ENCODE peak calls at places on chromosomes 6 and 20, in nine cellular contexts. C is Peyer's patch, I is adrenal gland, P is body of pancreas, D is ovary, M is stomach, A is heart left ventricle, E is thyroid gland, B is GM12878. J is an unnamed sample.

GRCh38 chr20:39010496-39010895 is 48.4 kb downstream of the DHX35 start:
- DNase-seq in C (no peak), I (no peak), P (no peak), D (no peak), M (no peak), A (no peak), E (no peak), B (no peak), J (no peak)

GRCh38 chr20:43721429-43722152 is 5.2 kb downstream of the GTSF1L start:
- DNase-seq in C (no peak), I (no peak), P (no peak), D (no peak), M (no peak), A (no peak), E (no peak), B (no peak), J (no peak)

GRCh38 chr20:513429-513828 is 30.2 kb downstream of the CSNK2A1 start:
- DNase-seq in C (no peak), I (no peak), P (no peak), D (no peak), M (no peak), A (no peak), E (no peak), B (no peak), J (no peak)

GRCh38 chr20:38799248-38799647 is 6.2 kb upstream of the PPP1R16B start:
- DNase-seq in C (no peak), I (peak; percentile 31), P (no peak), D (no peak), M (no peak), A (no peak), E (no peak), B (no peak), J (no peak)

GRCh38 chr20:21103582-21104465 is 2.3 kb downstream of the LINC00237 start:
- DNase-seq in C (no peak), I (no peak), P (no peak), D (no peak), M (no peak), A (no peak), E (no peak), B (no peak), J (no peak)

GRCh38 chr6:54206510-54206909 is 95.3 kb downstream of the MLIP start:
- DNase-seq in C (no peak), I (no peak), P (no peak), D (no peak), M (no peak), A (no peak), E (no peak), B (no peak), J (no peak)

GRCh38 chr20:47540443-47541354 is 39.0 kb downstream of the NCOA3 start:
- DNase-seq in C (no peak), I (peak; percentile 16), P (no peak), D (no peak), M (no peak), A (no peak), E (no peak), B (peak; percentile 21), J (no peak)

GRCh38 chr6:14661188-14661587 is 543.6 kb downstream of the CD83 start:
- DNase-seq in C (peak; percentile 72), I (no peak), P (no peak), D (no peak), M (no peak), A (no peak), E (peak; percentile 40), B (peak; percentile 47), J (no peak)

GRCh38 chr6:133809406-133809805 is 79.5 kb upstream of the TCF21 start:
- DNase-seq in C (no peak), I (no peak), P (no peak), D (no peak), M (no peak), A (no peak), E (no peak), B (no peak), J (no peak)

GRCh38 chr6:106976270-106976669 is 1.7 kb upstream of the CD24 start:
- DNase-seq in C (no peak), I (no peak), P (peak; percentile 23), D (no peak), M (no peak), A (no peak), E (peak; percentile 64), B (no peak), J (no peak)

GRCh38 chr6:106973841-106974336 is 640 bp downstream of the CD24 start:
- DNase-seq in C (peak; percentile 22), I (no peak), P (peak; percentile 34), D (no peak), M (peak; percentile 36), A (no peak), E (peak; percentile 54), B (no peak), J (no peak)

GRCh38 chr6:106974999-106975698 is 620 bp upstream of the CD24 start:
- DNase-seq in C (peak; percentile 47), I (peak; percentile 18), P (peak; percentile 75), D (peak; percentile 22), M (peak; percentile 75), A (peak; percentile 70), E (peak; percentile 77), B (no peak), J (peak; percentile 25)

GRCh38 chr6:106974337-106974998 is at the start of gene CD24:
- DNase-seq in C (peak; percentile 83), I (no peak), P (peak; percentile 90), D (peak; percentile 13), M (peak; percentile 86), A (peak; percentile 66), E (peak; percentile 85), B (no peak), J (peak; percentile 15)

DNA sequence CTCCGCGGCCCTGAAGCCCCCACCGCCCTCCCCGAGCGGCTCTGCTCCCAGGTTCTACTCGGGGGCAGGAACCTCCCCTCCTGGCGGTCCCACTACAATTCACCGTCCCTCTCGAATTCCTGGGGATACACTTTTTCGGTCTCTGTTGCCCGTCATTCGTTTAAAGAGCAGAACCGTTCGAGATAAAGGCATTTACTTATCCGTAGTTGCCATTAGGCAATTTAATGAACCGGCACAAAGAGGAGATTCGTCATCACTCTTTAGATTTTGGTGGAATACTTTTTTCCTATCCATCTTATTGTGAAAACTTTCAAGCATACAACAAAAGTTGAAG is 1.1 kb upstream of the CD24 start:
- DNase-seq in C (no peak), I (no peak), P (no peak), D (no peak), M (no peak), A (no peak), E (no peak), B (no peak), J (no peak)
- H3K27me3 ChIP-seq in C (no peaks in the 10 kb centered on the region), I (peaks cover 41% of the 10 kb centered on the region), P (no peaks in the 10 kb centered on the region), D (no peaks in the 10 kb centered on the region), M (no peaks in the 10 kb centered on the region), A (peaks cover 59% of the 10 kb centered on the region), E (no peaks in the 10 kb centered on the region), B (peaks cover 11% of the 10 kb centered on the region), J (no peaks in the 10 kb centered on the region)

GRCh38 chr6:26086214-26086613 is 1.0 kb upstream of the HFE start:
- DNase-seq in C (no peak), I (no peak), P (no peak), D (no peak), M (no peak), A (no peak), E (no peak), B (no peak), J (no peak)

GRCh38 chr6:26089272-26089671 is 2.0 kb downstream of the HFE start:
- DNase-seq in C (no peak), I (peak; percentile 11), P (no peak), D (no peak), M (no peak), A (no peak), E (no peak), B (no peak), J (no peak)

GRCh38 chr6:26087284-26088115 is at the start of gene HFE:
- DNase-seq in C (peak; percentile 63), I (peak; percentile 67), P (peak; percentile 53), D (peak; percentile 69), M (peak; percentile 51), A (peak; percentile 79), E (peak; percentile 59), B (no peak), J (peak; percentile 71)

GRCh38 chr6:26092443-26092842 is 5.2 kb downstream of the HFE start:
- DNase-seq in C (no peak), I (no peak), P (no peak), D (no peak), M (no peak), A (no peak), E (no peak), B (no peak), J (no peak)

GRCh38 chr6:26088344-26088743 is 1.1 kb downstream of the HFE start:
- DNase-seq in C (no peak), I (peak; percentile 34), P (no peak), D (no peak), M (no peak), A (no peak), E (peak; percentile 21), B (no peak), J (peak; percentile 36)
- TF ChIP-seq CTCF in C (no peak), I (no peak), P (no peak), D (no peak), M (no peak), A (no peak), E (no peak), B (no peak), J (no peak)

DNA sequence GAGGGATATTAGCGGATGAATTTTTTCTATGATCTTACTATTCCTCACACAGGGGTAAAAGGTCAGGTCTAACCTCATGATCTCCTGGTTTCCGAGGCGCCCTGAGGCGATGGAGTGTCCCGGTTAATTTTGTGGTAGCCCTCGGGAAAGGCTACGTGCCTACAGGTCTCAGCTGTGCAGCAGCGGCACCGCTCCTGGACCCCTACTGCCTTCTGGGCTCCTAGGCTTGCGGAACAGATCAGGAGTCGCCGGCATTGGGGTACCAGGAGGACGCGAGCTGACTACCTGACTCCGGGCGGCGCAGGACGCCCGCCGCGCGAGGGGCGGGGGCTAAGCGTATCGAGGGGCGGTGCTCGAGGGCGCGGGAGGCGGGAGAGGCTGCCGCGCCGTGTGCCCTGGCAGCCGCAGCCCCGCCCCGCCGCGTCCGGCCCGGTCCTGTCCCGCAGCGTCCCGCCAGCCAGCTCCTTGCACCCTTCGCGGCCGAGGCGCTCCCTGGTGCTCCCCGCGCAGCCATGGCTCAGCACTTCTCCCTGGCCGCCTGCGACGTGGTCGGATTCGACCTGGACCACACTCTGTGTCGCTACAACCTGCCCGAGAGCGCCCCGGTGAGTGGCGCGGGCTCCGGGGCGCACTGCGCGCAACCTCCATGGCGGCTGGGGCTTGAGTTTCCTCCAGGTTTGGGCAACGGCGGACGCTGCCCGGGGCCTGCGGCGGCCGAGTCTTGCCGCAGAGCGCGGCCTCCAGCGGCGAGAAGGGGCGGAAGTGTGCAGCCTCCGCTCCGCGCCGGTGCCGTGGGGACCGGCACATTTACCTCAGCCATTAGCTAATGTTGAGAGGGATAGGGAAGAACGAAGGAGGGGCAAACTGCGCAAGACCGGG is at the start of gene NT5DC1:
- DNase-seq in C (peak; percentile 84), I (peak; percentile 89), P (peak; percentile 85), D (peak; percentile 81), M (peak; percentile 88), A (peak; percentile 92), E (peak; percentile 89), B (peak; percentile 60), J (peak; percentile 89)
- TF ChIP-seq POLR2A in C (peak; percentile 86), I (peak; percentile 71), P (peak; percentile 88), D (peak; percentile 62), M (no peak), A (peak; percentile 78), E (peak; percentile 95), B (peak; percentile 97), J (no peak)

DNA sequence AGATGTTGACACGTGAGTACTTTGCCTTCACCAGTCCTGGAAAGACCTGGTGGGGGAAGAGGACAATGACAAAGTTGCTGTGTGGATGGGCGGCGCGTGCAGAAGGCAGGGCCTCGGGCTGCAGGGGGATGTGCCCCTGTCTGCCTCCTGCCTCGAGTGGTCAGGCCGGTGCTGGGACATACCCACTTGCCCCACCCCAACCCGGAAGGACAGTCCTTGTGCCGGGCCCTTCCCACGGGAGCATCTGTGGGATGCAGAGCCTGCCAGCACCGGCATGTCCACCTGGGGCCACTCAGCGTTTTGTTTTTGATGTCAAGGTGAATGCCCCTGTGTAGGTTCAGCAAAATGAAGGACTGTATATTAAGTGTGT is 60.5 kb upstream of the BHLHE23 start:
- DNase-seq in C (no peak), I (no peak), P (no peak), D (no peak), M (no peak), A (peak; percentile 46), E (no peak), B (no peak), J (no peak)
- H3K27me3 ChIP-seq in C (no peaks in the 10 kb centered on the region), I (peaks cover 7% of the 10 kb centered on the region), P (no peaks in the 10 kb centered on the region), D (no peaks in the 10 kb centered on the region), M (peaks cover 18% of the 10 kb centered on the region), A (peaks cover 18% of the 10 kb centered on the region), E (peaks cover 9% of the 10 kb centered on the region), B (no peaks in the 10 kb centered on the region), J (no peaks in the 10 kb centered on the region)